ENCODE peak calls at places on chromosomes 7 and 10, in seven cellular contexts. Z is AG09309, I is Panc1, S is heart left ventricle, W is B cell, Q is OCI-LY7, P is H9. K is an unnamed sample.

GRCh38 chr10:88193018-88193417 is 329.6 kb downstream of the PTEN start:
- DNase-seq in S (no peak), W (no peak), Q (no peak), Z (no peak), I (no peak), P (no peak), K (no peak)

GRCh38 chr10:93859049-93859655 is 34.6 kb upstream of the SLC35G1 start:
- DNase-seq in Q (peak), I (no peak), Z (no peak), S (no peak), W (no peak), P (no peak), K (no peak)

GRCh38 chr10:110918269-110918632 is 729 bp downstream of the BBIP1 start:
- DNase-seq in W (no peak), I (peak), Z (peak), Q (no peak), S (no peak), P (peak), K (peak)

GRCh38 chr7:132751282-132751647 is 175.0 kb upstream of the PLXNA4 start:
- DNase-seq in Z (no peak), P (no peak), S (no peak), Q (no peak), W (no peak), I (no peak), K (no peak)

GRCh38 chr10:71052261-71052660 is 160.1 kb upstream of the UNC5B start:
- DNase-seq in P (no peak), W (no peak), Z (no peak), S (no peak), I (no peak), Q (no peak), K (no peak)

GRCh38 chr10:43125881-43126731 is 12.1 kb upstream of the CSGALNACT2 start:
- DNase-seq in S (no peak), I (no peak), P (peak), Q (no peak), Z (no peak), W (no peak), K (no peak)

GRCh38 chr7:135335628-135336139 is 102.0 kb downstream of the STRA8 start:
- DNase-seq in I (peak), P (peak), W (no peak), S (no peak), Z (no peak), Q (peak), K (no peak)

GRCh38 chr10:788796-789748 is 99.6 kb upstream of the DIP2C start:
- DNase-seq in S (peak), P (peak), I (peak), Z (no peak), W (peak), Q (no peak), K (peak)

GRCh38 chr7:47611045-47611511 is 29.2 kb upstream of the TNS3 start:
- DNase-seq in Q (no peak), S (peak), W (no peak), I (no peak), P (no peak), Z (no peak), K (no peak)

GRCh38 chr10:986881-987634 is 1.2 kb upstream of the GTPBP4 start:
- DNase-seq in Z (peak), S (no peak), Q (no peak), W (no peak), I (no peak), P (no peak), K (no peak)

GRCh38 chr7:151012921-151013347 is 11.4 kb downstream of the ATG9B start:
- DNase-seq in S (no peak), Z (no peak), Q (no peak), P (peak), I (no peak), W (peak), K (no peak)

GRCh38 chr7:80583901-80584300 is 54.5 kb upstream of the CD36 start:
- DNase-seq in Q (no peak), W (no peak), Z (no peak), P (no peak), I (no peak), S (no peak), K (no peak)

GRCh38 chr7:47482013-47482761 is 99.7 kb downstream of the TNS3 start:
- DNase-seq in Z (peak), Q (no peak), I (no peak), P (no peak), S (no peak), W (no peak), K (peak)

GRCh38 chr7:98294798-98295382 is 13.4 kb downstream of the BRI3 start:
- DNase-seq in Z (no peak), S (no peak), I (no peak), Q (peak), P (peak), W (peak), K (no peak)

GRCh38 chr7:81075150-81075549 is 156.3 kb upstream of the SEMA3C start:
- DNase-seq in W (no peak), Q (no peak), P (no peak), S (no peak), Z (no peak), I (no peak), K (no peak)

GRCh38 chr7:8908889-8909288 is 475.5 kb downstream of the NXPH1 start:
- DNase-seq in W (no peak), S (no peak), Q (no peak), P (no peak), Z (no peak), I (no peak), K (no peak)

GRCh38 chr7:77386165-77386824 is 29.9 kb downstream of the GSAP start:
- DNase-seq in Z (no peak), P (no peak), W (no peak), S (no peak), I (no peak), Q (no peak), K (peak)

GRCh38 chr10:131947631-131948347 is 33.9 kb downstream of the BNIP3 start:
- DNase-seq in S (no peak), P (no peak), I (peak), Z (peak), W (no peak), Q (no peak), K (no peak)

GRCh38 chr10:97195654-97196212 is 10.0 kb upstream of the SLIT1 start:
- DNase-seq in I (no peak), S (no peak), P (no peak), Z (no peak), Q (no peak), W (no peak), K (no peak)

GRCh38 chr7:148191391-148192076 is 399.0 kb upstream of the C7orf33 start:
- DNase-seq in Z (peak), Q (no peak), P (no peak), W (no peak), I (no peak), S (no peak), K (no peak)

GRCh38 chr10:132002004-132002403 is 20.3 kb upstream of the BNIP3 start:
- DNase-seq in S (no peak), I (no peak), Z (no peak), Q (no peak), W (no peak), P (no peak), K (no peak)

GRCh38 chr10:127618797-127619196 is 69.7 kb downstream of the NPS start:
- DNase-seq in P (no peak), Q (no peak), S (no peak), I (no peak), W (no peak), Z (no peak), K (no peak)

GRCh38 chr10:85524001-85524400 is 842.6 kb downstream of the GRID1 start:
- DNase-seq in W (no peak), I (no peak), S (no peak), Q (no peak), Z (no peak), P (no peak), K (no peak)

GRCh38 chr7:68078311-68078710 is 1081.7 kb downstream of the TYW1 start:
- DNase-seq in Z (no peak), S (no peak), I (no peak), Q (no peak), W (no peak), P (no peak), K (no peak)

GRCh38 chr10:71443676-71444075 is 47.0 kb downstream of the CDH23 start:
- DNase-seq in I (no peak), Z (no peak), S (no peak), W (no peak), Q (no peak), P (peak), K (no peak)

GRCh38 chr10:13453896-13454295 is 74.9 kb downstream of the BEND7 start:
- DNase-seq in W (peak), S (no peak), Z (no peak), I (no peak), Q (no peak), P (no peak), K (no peak)

GRCh38 chr10:14822879-14823755 is 14.7 kb downstream of the CDNF start:
- DNase-seq in S (no peak), W (peak), P (no peak), Q (peak), Z (no peak), I (peak), K (peak)

GRCh38 chr10:29057712-29058426 is 231.0 kb upstream of the LYZL1 start:
- DNase-seq in I (no peak), P (no peak), Q (no peak), W (no peak), Z (no peak), S (no peak), K (no peak)

GRCh38 chr10:21329995-21330627 is 195.4 kb downstream of the SKIDA1 start:
- DNase-seq in Q (no peak), Z (peak), S (no peak), W (no peak), I (no peak), P (no peak), K (peak)

GRCh38 chr10:96407560-96408069 is 48.8 kb upstream of the OPALIN start:
- DNase-seq in Q (no peak), I (no peak), P (peak), Z (no peak), S (no peak), W (no peak), K (no peak)

GRCh38 chr10:72043016-72043834 is 45.1 kb downstream of the SPOCK2 start:
- DNase-seq in S (no peak), P (no peak), I (no peak), Z (no peak), W (no peak), Q (no peak), K (no peak)

GRCh38 chr7:2248984-2249694 is 7.1 kb downstream of the NUDT1 start:
- DNase-seq in P (peak), I (no peak), Z (peak), Q (no peak), S (peak), W (no peak), K (peak)
- TF ChIP-seq CTCF in P (no peak), I (no peak), Z (no peak), Q (no peak), S (no peak), W (no peak), K (peak)

DNA sequence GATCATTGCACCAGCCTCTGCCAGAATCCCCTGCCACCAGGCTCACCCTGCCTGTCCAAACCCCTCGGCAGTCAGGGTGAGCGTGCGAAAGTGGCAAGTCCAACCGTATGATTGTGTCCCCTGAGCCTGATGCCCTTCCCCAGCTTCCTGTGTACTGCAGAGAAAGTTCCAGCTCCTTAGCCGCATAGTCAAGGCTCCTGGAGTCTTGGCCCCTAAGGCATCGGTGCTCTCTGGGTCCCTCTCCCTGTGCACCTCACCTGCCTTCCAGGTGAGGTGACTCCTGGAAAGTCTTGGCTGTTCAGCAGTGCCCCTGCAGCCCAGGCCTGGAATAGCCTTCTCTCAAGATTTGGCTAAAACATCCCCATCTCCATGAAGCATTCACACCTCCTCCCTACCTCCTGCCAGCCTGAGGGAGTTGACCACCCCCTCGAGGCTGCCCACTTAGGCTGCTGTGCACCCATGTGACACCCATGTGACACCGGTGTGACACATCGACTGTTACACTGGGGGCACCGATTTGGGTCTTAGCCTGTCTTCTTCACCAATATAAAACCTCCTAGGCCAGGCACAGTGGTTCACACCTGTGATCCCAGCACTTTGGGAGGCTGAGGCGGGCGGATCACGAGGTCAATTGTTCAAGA is 56.2 kb upstream of the ELN start:
- DNase-seq in S (no peak), I (no peak), Q (no peak), W (peak), P (peak), Z (no peak), K (no peak)
- TF ChIP-seq CTCF in S (no peak), I (peak), Q (peak), W (no peak), P (peak), Z (peak), K (no peak)

GRCh38 chr10:44949915-44950314 is 9.7 kb upstream of the RASSF4 start:
- DNase-seq in Q (no peak), P (peak), I (no peak), S (no peak), Z (no peak), W (no peak), K (no peak)

GRCh38 chr10:44950326-44951225 is 9.0 kb upstream of the RASSF4 start:
- DNase-seq in W (no peak), Z (no peak), P (peak), I (no peak), S (no peak), Q (no peak), K (no peak)

GRCh38 chr10:44947356-44948152 is 12.0 kb upstream of the RASSF4 start:
- DNase-seq in Z (no peak), I (no peak), P (peak), W (no peak), Q (no peak), S (no peak), K (no peak)

GRCh38 chr10:44948713-44949112 is 10.9 kb upstream of the RASSF4 start:
- DNase-seq in I (no peak), W (no peak), P (peak), S (no peak), Z (no peak), Q (no peak), K (no peak)

DNA sequence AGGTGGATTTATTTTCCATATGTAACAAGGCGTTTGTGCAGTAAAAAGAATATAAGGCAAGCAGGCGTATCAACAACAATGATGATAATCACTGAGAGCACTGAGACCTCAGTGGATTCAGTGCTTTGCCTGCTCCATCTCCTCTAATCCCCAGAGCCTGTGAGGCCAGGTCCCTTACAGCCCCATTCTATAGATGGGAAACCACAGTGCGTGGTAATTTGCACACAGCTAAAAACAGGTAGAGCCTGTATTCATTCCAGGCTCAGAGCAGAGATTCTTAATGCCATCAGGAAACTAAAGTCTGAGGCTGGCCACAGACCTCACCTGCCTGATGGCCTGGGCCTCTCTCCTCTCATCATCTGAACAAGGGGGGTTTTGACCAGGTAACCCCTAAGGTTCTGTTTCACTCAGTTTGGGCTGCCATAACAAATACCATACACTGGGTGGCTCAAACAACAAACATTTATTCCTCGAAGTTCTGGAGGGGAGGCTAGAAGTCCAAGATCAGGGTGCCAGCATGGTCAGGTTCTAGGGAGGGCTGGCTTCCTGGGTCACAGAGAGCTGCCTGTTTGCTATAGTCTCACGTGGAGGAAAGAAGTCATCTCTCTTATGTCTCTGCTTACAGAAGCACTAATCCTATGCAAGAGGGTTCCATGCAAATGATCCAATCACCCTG is 10.3 kb upstream of the RASSF4 start:
- DNase-seq in W (no peak), Z (no peak), P (peak), S (no peak), I (no peak), Q (no peak), K (no peak)
- TF ChIP-seq CTCF in W (no peak), Z (no peak), P (peak), S (no peak), I (peak), Q (no peak), K (no peak)

DNA sequence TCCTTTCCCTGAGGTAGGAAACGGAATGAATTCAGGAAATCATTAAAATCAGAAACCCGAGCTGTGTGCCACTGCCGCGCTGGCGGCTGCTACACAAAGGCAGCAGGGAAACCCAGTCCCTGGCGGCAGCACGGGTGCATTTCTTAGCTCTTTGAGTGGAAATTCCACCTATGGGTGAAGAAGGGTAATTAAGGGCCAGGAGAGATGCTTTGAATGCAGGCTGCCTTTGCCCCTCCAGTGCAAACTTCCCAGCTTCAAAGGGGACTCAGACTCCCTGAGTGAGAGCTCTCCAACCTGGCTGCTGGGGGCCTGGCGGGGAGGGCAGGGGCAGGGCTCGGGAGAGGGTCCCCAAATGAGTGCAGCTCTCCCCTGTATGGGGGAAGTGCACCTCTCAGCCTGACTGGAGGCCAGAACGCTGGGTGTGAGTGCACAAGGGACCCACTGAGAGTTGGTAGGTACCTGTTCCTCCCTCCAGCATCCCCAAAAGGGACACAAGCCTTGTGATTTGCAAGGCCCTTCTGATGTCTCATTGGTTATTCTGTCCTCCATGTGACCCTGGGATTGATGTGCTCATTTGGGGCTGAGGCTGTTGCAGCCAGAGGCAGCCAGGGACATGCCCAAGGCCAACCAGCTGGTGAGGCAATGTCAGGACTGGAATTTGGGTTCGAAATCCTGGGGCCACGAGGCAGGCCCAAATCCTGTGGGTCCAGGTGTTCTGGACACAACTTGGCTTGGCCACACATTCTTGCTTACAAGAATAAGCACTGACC is 16.3 kb upstream of the ZMIZ1 start:
- DNase-seq in S (peak), W (peak), P (no peak), I (no peak), Z (no peak), Q (peak), K (no peak)
- TF ChIP-seq CTCF in S (no peak), W (peak), P (peak), I (no peak), Z (no peak), Q (peak), K (no peak)